ENCODE peak calls at places on chromosomes 6 and 20, in four cellular contexts. C is NB4; R is AG04450; I is stimulated activated naive CD4-positive, alpha-beta T cell. H is an unnamed sample.

GRCh38 chr20:23339986-23340385 is 10.6 kb upstream of the NXT1 start:
- DNase-seq in C (no peak), R (no peak), I (no peak), H (no peak)

GRCh38 chr20:34720266-34720665 is 16.1 kb downstream of the TP53INP2 start:
- DNase-seq in C (no peak), R (no peak), I (no peak), H (no peak)

GRCh38 chr6:41578714-41579610 is 32.8 kb downstream of the FOXP4 start:
- DNase-seq in C (no peak), R (no peak), I (no peak), H (peak)

GRCh38 chr6:44388135-44388487 is 605 bp downstream of the CDC5L start:
- DNase-seq in C (no peak), R (no peak), I (no peak), H (peak)

GRCh38 chr6:105968230-105968954 is 117.7 kb upstream of the PRDM1 start:
- DNase-seq in C (no peak), R (no peak), I (no peak), H (no peak)

GRCh38 chr20:44979090-44979621 is 12.8 kb downstream of the STK4 start:
- DNase-seq in C (peak), R (no peak), I (peak), H (no peak)

GRCh38 chr6:7243188-7243942 is 69.6 kb downstream of the SSR1 start:
- DNase-seq in C (peak), R (peak), I (peak), H (no peak)

GRCh38 chr6:169145991-169146501 is 107.6 kb downstream of the THBS2 start:
- DNase-seq in C (no peak), R (no peak), I (no peak), H (no peak)

GRCh38 chr20:11130554-11131166 is 456.9 kb upstream of the JAG1 start:
- DNase-seq in C (no peak), R (no peak), I (no peak), H (no peak)

GRCh38 chr20:34437330-34437986 is 74.4 kb downstream of the ITCH start:
- DNase-seq in C (no peak), R (no peak), I (no peak), H (no peak)

GRCh38 chr6:24930386-24930785 is 5.4 kb downstream of the RIPOR2 start:
- DNase-seq in C (no peak), R (peak), I (no peak), H (peak)

GRCh38 chr6:67459556-67459955 is 1175.5 kb upstream of the ADGRB3 start:
- DNase-seq in C (no peak), R (no peak), I (no peak), H (no peak)

GRCh38 chr6:33410711-33411631 is at the start of gene PHF1:
- DNase-seq in C (no peak), R (peak), I (no peak), H (no peak)

GRCh38 chr6:116073765-116074450 is 13.2 kb upstream of the FRK start:
- DNase-seq in C (no peak), R (peak), I (no peak), H (no peak)

GRCh38 chr6:35213824-35214756 is at the start of gene SCUBE3:
- DNase-seq in C (peak), R (no peak), I (no peak), H (no peak)

GRCh38 chr20:44429419-44430269 is 46.0 kb upstream of the TTPAL start:
- DNase-seq in C (no peak), R (no peak), I (no peak), H (no peak)

GRCh38 chr6:78243519-78243918 is 590.7 kb downstream of the MEI4 start:
- DNase-seq in C (no peak), R (no peak), I (no peak), H (peak)